ENCODE peak calls at places on chromosomes 7 and 10, in five cellular contexts. R is A549, F is GM12878, O is endothelial cell of umbilical vein, X is K562. N is an unnamed sample.

GRCh38 chr10:116771101-116771705 is 28.8 kb upstream of the HSPA12A start:
- DNase-seq in R (peak; percentile 79), F (no peak), O (no peak), X (no peak), N (no peak)

GRCh38 chr10:99339077-99339476 is 9.9 kb downstream of the CNNM1 start:
- DNase-seq in R (peak; percentile 62), F (no peak), O (no peak), X (no peak), N (no peak)

GRCh38 chr10:49325131-49325915 is 26.4 kb downstream of the C10orf71 start:
- DNase-seq in R (no peak), F (no peak), O (no peak), X (no peak), N (no peak)

GRCh38 chr7:37234928-37235327 is 213.7 kb downstream of the ELMO1 start:
- DNase-seq in R (peak; percentile 31), F (no peak), O (peak; percentile 56), X (no peak), N (peak; percentile 47)

GRCh38 chr10:34275626-34276025 is 539.5 kb downstream of the PARD3 start:
- DNase-seq in R (no peak), F (no peak), O (no peak), X (no peak), N (no peak)

GRCh38 chr10:7513455-7513854 is 102.6 kb upstream of the SFMBT2 start:
- DNase-seq in R (no peak), F (no peak), O (no peak), X (no peak), N (no peak)

GRCh38 chr10:29257106-29257783 is 31.6 kb upstream of the LYZL1 start:
- DNase-seq in R (no peak), F (no peak), O (no peak), X (no peak), N (peak; percentile 93)

GRCh38 chr7:80967536-80968297 is 48.9 kb upstream of the SEMA3C start:
- DNase-seq in R (no peak), F (no peak), O (no peak), X (no peak), N (no peak)

GRCh38 chr7:78718212-78718611 is 735.3 kb downstream of the MAGI2 start:
- DNase-seq in R (no peak), F (no peak), O (no peak), X (no peak), N (no peak)

DNA sequence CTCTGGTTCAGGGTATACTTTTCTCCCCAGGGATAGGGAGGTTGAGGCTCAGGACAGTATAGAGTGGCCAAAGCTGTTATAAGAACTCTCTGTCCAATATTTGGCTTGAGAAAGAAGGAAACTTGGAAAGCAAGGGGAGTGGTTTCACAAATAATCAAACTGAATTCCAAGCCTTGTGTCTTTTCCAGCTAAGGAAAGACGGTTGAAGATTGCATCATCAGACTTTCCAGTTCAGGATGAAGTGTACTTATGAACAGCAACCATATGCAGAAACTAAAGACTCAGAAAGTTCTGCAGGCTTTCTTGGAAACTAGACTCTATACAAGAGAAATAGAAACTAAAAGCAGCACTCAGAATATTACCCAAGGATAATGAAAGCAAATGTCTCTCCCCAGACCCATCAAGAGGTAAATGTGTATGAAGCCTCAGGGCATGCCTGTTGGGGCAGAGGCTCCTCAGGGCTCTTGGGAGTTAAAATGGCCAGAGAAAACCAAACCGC is 46.4 kb downstream of the RAMP3 start:
- DNase-seq in R (no peak), F (peak; percentile 9), O (no peak), X (no peak), N (peak; percentile 48)
- H3K4me3 ChIP-seq in R (no peak overlapping the region), F (peak overlapping the region; percentile 41), O (no peak overlapping the region), X (no peak overlapping the region), N (no peak overlapping the region)

GRCh38 chr10:110358869-110359629 is 54.3 kb upstream of the SMNDC1 start:
- DNase-seq in R (no peak), F (no peak), O (no peak), X (no peak), N (peak; percentile 19)
- TF ChIP-seq MAX in R (no peak), F (no peak), O (no peak), X (no peak), N (no peak)

GRCh38 chr7:114886241-114886640 is 35.7 kb upstream of the MDFIC start:
- DNase-seq in R (no peak), F (no peak), O (no peak), X (no peak), N (no peak)

GRCh38 chr7:114889646-114890285 is 32.1 kb upstream of the MDFIC start:
- DNase-seq in R (peak; percentile 72), F (no peak), O (peak; percentile 64), X (no peak), N (peak; percentile 52)

GRCh38 chr7:114885836-114886235 is 36.1 kb upstream of the MDFIC start:
- DNase-seq in R (no peak), F (no peak), O (no peak), X (no peak), N (no peak)
- TF ChIP-seq MYC in R (no peak), F (no peak), O (no peak), X (no peak), N (no peak)

GRCh38 chr7:131047651-131048304 is 279.9 kb upstream of the MKLN1 start:
- DNase-seq in R (no peak), F (no peak), O (no peak), X (no peak), N (no peak)
- H3K4me3 ChIP-seq in R (no peak overlapping the region), F (no peak overlapping the region), O (no peak overlapping the region), X (no peak overlapping the region), N (no peak overlapping the region)

DNA sequence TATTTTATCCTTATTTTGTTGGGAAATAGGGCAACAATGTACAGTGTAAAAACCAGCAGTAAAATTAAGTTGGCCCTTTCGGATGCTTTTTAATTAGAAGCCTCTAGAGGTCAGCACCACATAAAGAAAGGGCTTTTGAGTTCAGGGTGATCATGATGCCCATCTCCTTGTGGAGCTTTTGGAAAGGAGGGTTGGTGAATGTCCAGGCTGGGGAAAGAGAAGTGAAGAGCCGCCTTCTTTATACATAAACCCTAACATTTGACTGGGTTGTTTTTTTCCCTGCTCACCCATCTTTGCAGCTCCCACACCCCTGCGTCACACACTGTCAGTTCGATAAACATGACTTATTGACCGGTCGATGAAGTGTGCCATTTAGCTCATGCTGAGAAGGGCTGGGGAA is 29.8 kb downstream of the MTURN start:
- DNase-seq in R (peak; percentile 57), F (no peak), O (peak; percentile 74), X (peak; percentile 53), N (peak; percentile 84)
- TF ChIP-seq MAX in R (no peak), F (no peak), O (no peak), X (no peak), N (no peak)

GRCh38 chr10:24824124-24824523 is 100.4 kb upstream of the ARHGAP21 start:
- DNase-seq in R (no peak), F (no peak), O (peak; percentile 30), X (no peak), N (no peak)
- TF ChIP-seq MYC in R (no peak), F (no peak), O (no peak), X (no peak), N (no peak)